ENCODE peak calls at places on chromosomes 12 and 14, in eight cellular contexts. One of them, this sample, is unnamed.

GRCh38 chr12:42568952-42569916 is 20.3 kb downstream of the PRICKLE1 start:
- DNase-seq in SHP77 treated with DMSO at 0.1 percent for 48 hours: peak
- DNase-seq in EH: peak
- DNase-seq in left kidney: peak
- DNase-seq in foreskin keratinocyte: peak
- DNase-seq in frontal cortex: no peak
- DNase-seq in GM20000: peak
- DNase-seq in caudate nucleus: no peak
- DNase-seq in this sample: peak

GRCh38 chr14:23306412-23307145 is at the start of gene BCL2L2:
- DNase-seq in foreskin keratinocyte: peak
- DNase-seq in left kidney: peak
- DNase-seq in SHP77 treated with DMSO at 0.1 percent for 48 hours: peak
- DNase-seq in caudate nucleus: peak
- DNase-seq in GM20000: peak
- DNase-seq in EH: peak
- DNase-seq in frontal cortex: peak
- DNase-seq in this sample: peak

GRCh38 chr12:52405922-52406385 is at the start of gene KRT82:
- DNase-seq in SHP77 treated with DMSO at 0.1 percent for 48 hours: no peak
- DNase-seq in frontal cortex: no peak
- DNase-seq in GM20000: no peak
- DNase-seq in EH: no peak
- DNase-seq in left kidney: no peak
- DNase-seq in foreskin keratinocyte: no peak
- DNase-seq in caudate nucleus: no peak
- DNase-seq in this sample: no peak

GRCh38 chr14:49634547-49635334 is at the start of gene DNAAF2:
- DNase-seq in left kidney: peak
- DNase-seq in EH: peak
- DNase-seq in SHP77 treated with DMSO at 0.1 percent for 48 hours: peak
- DNase-seq in frontal cortex: peak
- DNase-seq in caudate nucleus: peak
- DNase-seq in foreskin keratinocyte: peak
- DNase-seq in GM20000: peak
- DNase-seq in this sample: peak

GRCh38 chr12:6341439-6342139 is at the start of gene TNFRSF1A:
- DNase-seq in GM20000: peak
- DNase-seq in caudate nucleus: no peak
- DNase-seq in foreskin keratinocyte: no peak
- DNase-seq in frontal cortex: peak
- DNase-seq in EH: peak
- DNase-seq in left kidney: peak
- DNase-seq in SHP77 treated with DMSO at 0.1 percent for 48 hours: no peak
- DNase-seq in this sample: peak

GRCh38 chr14:99234982-99235491 is 37.0 kb downstream of the BCL11B start:
- DNase-seq in SHP77 treated with DMSO at 0.1 percent for 48 hours: no peak
- DNase-seq in frontal cortex: no peak
- DNase-seq in foreskin keratinocyte: peak
- DNase-seq in GM20000: no peak
- DNase-seq in caudate nucleus: peak
- DNase-seq in EH: no peak
- DNase-seq in left kidney: peak
- DNase-seq in this sample: no peak

GRCh38 chr14:104774453-104775072 is 21.0 kb downstream of the AKT1 start:
- DNase-seq in SHP77 treated with DMSO at 0.1 percent for 48 hours: no peak
- DNase-seq in caudate nucleus: no peak
- DNase-seq in EH: no peak
- DNase-seq in GM20000: no peak
- DNase-seq in frontal cortex: no peak
- DNase-seq in left kidney: peak
- DNase-seq in foreskin keratinocyte: no peak
- DNase-seq in this sample: no peak

GRCh38 chr12:122983789-122984515 is 3.5 kb downstream of the ARL6IP4 start:
- DNase-seq in frontal cortex: peak
- DNase-seq in GM20000: no peak
- DNase-seq in left kidney: peak
- DNase-seq in caudate nucleus: no peak
- DNase-seq in EH: no peak
- DNase-seq in foreskin keratinocyte: no peak
- DNase-seq in SHP77 treated with DMSO at 0.1 percent for 48 hours: no peak
- DNase-seq in this sample: no peak

GRCh38 chr12:92551853-92552397 is 150.9 kb upstream of the PLEKHG7 start:
- DNase-seq in SHP77 treated with DMSO at 0.1 percent for 48 hours: no peak
- DNase-seq in caudate nucleus: no peak
- DNase-seq in left kidney: no peak
- DNase-seq in GM20000: peak
- DNase-seq in foreskin keratinocyte: peak
- DNase-seq in frontal cortex: no peak
- DNase-seq in EH: peak
- DNase-seq in this sample: peak

GRCh38 chr12:100539209-100539608 is 34.3 kb upstream of the GAS2L3 start:
- DNase-seq in foreskin keratinocyte: peak
- DNase-seq in EH: peak
- DNase-seq in caudate nucleus: no peak
- DNase-seq in SHP77 treated with DMSO at 0.1 percent for 48 hours: no peak
- DNase-seq in left kidney: peak
- DNase-seq in GM20000: peak
- DNase-seq in frontal cortex: no peak
- DNase-seq in this sample: no peak

GRCh38 chr14:56328021-56328420 is 209.8 kb downstream of the PELI2 start:
- DNase-seq in GM20000: no peak
- DNase-seq in left kidney: no peak
- DNase-seq in EH: no peak
- DNase-seq in caudate nucleus: no peak
- DNase-seq in SHP77 treated with DMSO at 0.1 percent for 48 hours: no peak
- DNase-seq in frontal cortex: no peak
- DNase-seq in foreskin keratinocyte: peak
- DNase-seq in this sample: no peak

GRCh38 chr12:53181935-53182334 is 1.2 kb upstream of the CSAD start:
- DNase-seq in GM20000: no peak
- DNase-seq in SHP77 treated with DMSO at 0.1 percent for 48 hours: no peak
- DNase-seq in caudate nucleus: no peak
- DNase-seq in EH: no peak
- DNase-seq in frontal cortex: no peak
- DNase-seq in foreskin keratinocyte: no peak
- DNase-seq in left kidney: no peak
- DNase-seq in this sample: no peak

GRCh38 chr14:100878271-100879146 is 25.0 kb downstream of the RTL1 start:
- DNase-seq in GM20000: no peak
- DNase-seq in SHP77 treated with DMSO at 0.1 percent for 48 hours: no peak
- DNase-seq in foreskin keratinocyte: no peak
- DNase-seq in left kidney: no peak
- DNase-seq in EH: no peak
- DNase-seq in caudate nucleus: no peak
- DNase-seq in frontal cortex: no peak
- DNase-seq in this sample: no peak

GRCh38 chr12:92509156-92509758 is 193.5 kb upstream of the PLEKHG7 start:
- DNase-seq in caudate nucleus: no peak
- DNase-seq in frontal cortex: no peak
- DNase-seq in EH: no peak
- DNase-seq in left kidney: no peak
- DNase-seq in SHP77 treated with DMSO at 0.1 percent for 48 hours: no peak
- DNase-seq in foreskin keratinocyte: peak
- DNase-seq in GM20000: no peak
- DNase-seq in this sample: no peak

GRCh38 chr12:47504775-47505446 is 200.9 kb downstream of the RPAP3 start:
- DNase-seq in EH: peak
- DNase-seq in foreskin keratinocyte: peak
- DNase-seq in SHP77 treated with DMSO at 0.1 percent for 48 hours: no peak
- DNase-seq in caudate nucleus: no peak
- DNase-seq in GM20000: no peak
- DNase-seq in frontal cortex: no peak
- DNase-seq in left kidney: no peak
- DNase-seq in this sample: peak

GRCh38 chr14:92719890-92720323 is 28.5 kb downstream of the LGMN start:
- DNase-seq in SHP77 treated with DMSO at 0.1 percent for 48 hours: no peak
- DNase-seq in caudate nucleus: no peak
- DNase-seq in GM20000: no peak
- DNase-seq in frontal cortex: no peak
- DNase-seq in left kidney: no peak
- DNase-seq in EH: peak
- DNase-seq in foreskin keratinocyte: no peak
- DNase-seq in this sample: no peak

GRCh38 chr12:67269632-67270578 is 747 bp downstream of the CAND1 start:
- DNase-seq in caudate nucleus: peak
- DNase-seq in SHP77 treated with DMSO at 0.1 percent for 48 hours: peak
- DNase-seq in left kidney: peak
- DNase-seq in frontal cortex: peak
- DNase-seq in foreskin keratinocyte: peak
- DNase-seq in GM20000: peak
- DNase-seq in EH: peak
- DNase-seq in this sample: no peak

GRCh38 chr14:55160989-55161388 is 30.4 kb downstream of the DLGAP5 start:
- DNase-seq in foreskin keratinocyte: peak
- DNase-seq in EH: peak
- DNase-seq in caudate nucleus: no peak
- DNase-seq in GM20000: peak
- DNase-seq in left kidney: peak
- DNase-seq in SHP77 treated with DMSO at 0.1 percent for 48 hours: no peak
- DNase-seq in frontal cortex: peak
- DNase-seq in this sample: peak

GRCh38 chr14:88245321-88245720 is 77.7 kb downstream of the KCNK10 start:
- DNase-seq in GM20000: no peak
- DNase-seq in foreskin keratinocyte: no peak
- DNase-seq in caudate nucleus: no peak
- DNase-seq in SHP77 treated with DMSO at 0.1 percent for 48 hours: peak
- DNase-seq in frontal cortex: no peak
- DNase-seq in EH: no peak
- DNase-seq in left kidney: peak
- DNase-seq in this sample: no peak

This sample was measured in RCC 7860.